ENCODE peak calls at places on chromosomes 12 and 14, in four cellular contexts. R, A, Y and F are unnamed samples.

GRCh38 chr14:24132061-24132685 is 1.7 kb downstream of the FITM1 start:
- DNase-seq in A (no peak), Y (no peak), R (no peak), F (peak; percentile 23)

GRCh38 chr14:89681086-89682018 is 264.3 kb upstream of the FOXN3 start:
- DNase-seq in A (no peak), Y (peak; percentile 67), R (no peak), F (peak; percentile 14)

GRCh38 chr12:43241971-43242370 is 310.0 kb downstream of the ADAMTS20 start:
- DNase-seq in Y (no peak), A (no peak), R (no peak), F (no peak)

GRCh38 chr14:101595887-101596721 is 34.8 kb downstream of the DIO3 start:
- DNase-seq in A (peak; percentile 7), Y (peak; percentile 86), R (peak; percentile 8), F (no peak)

GRCh38 chr14:88554458-88555286 is at the start of gene PTPN21:
- DNase-seq in R (peak; percentile 82), Y (peak; percentile 26), A (peak; percentile 82), F (peak; percentile 20)

GRCh38 chr12:51777457-51777856 is 71.1 kb downstream of the FIGNL2 start:
- DNase-seq in R (no peak), Y (no peak), A (no peak), F (no peak)

GRCh38 chr12:64889434-64890216 is 65.2 kb downstream of the TBC1D30 start:
- DNase-seq in Y (no peak), A (no peak), R (no peak), F (no peak)

GRCh38 chr12:38124247-38125012 is 192.1 kb upstream of the ALG10B start:
- DNase-seq in Y (no peak), A (no peak), R (no peak), F (no peak)

GRCh38 chr14:33110737-33111443 is 172.2 kb downstream of the NPAS3 start:
- DNase-seq in Y (no peak), A (no peak), R (no peak), F (no peak)

GRCh38 chr12:128810182-128811127 is 13.3 kb downstream of the SLC15A4 start:
- DNase-seq in Y (peak; percentile 59), A (no peak), R (peak; percentile 71), F (no peak)

GRCh38 chr12:108905725-108906124 is 25.8 kb downstream of the DAO start:
- DNase-seq in A (no peak), Y (no peak), R (no peak), F (no peak)

GRCh38 chr12:43338848-43339526 is 213.0 kb downstream of the ADAMTS20 start:
- DNase-seq in Y (peak; percentile 1), A (no peak), R (no peak), F (no peak)

GRCh38 chr12:69880566-69880965 is 55.5 kb downstream of the MYRFL start:
- DNase-seq in Y (no peak), R (no peak), A (no peak), F (no peak)

GRCh38 chr14:73491256-73491976 is 683 bp downstream of the RIOX1 start:
- DNase-seq in Y (peak; percentile 83), A (peak; percentile 53), R (peak; percentile 55), F (peak; percentile 69)

GRCh38 chr14:88166616-88167015 is 156.5 kb downstream of the KCNK10 start:
- DNase-seq in A (no peak), Y (no peak), R (no peak), F (no peak)

GRCh38 chr12:25071366-25071765 is 122.5 kb upstream of the BCAT1 start:
- DNase-seq in A (no peak), R (no peak), Y (no peak), F (no peak)

GRCh38 chr14:24734917-24735500 is 101.0 kb upstream of the GZMB start:
- DNase-seq in Y (peak; percentile 44), R (no peak), A (no peak), F (no peak)

GRCh38 chr14:64293976-64294671 is at the start of gene ESR2:
- DNase-seq in A (peak; percentile 55), R (peak; percentile 19), Y (peak; percentile 52), F (no peak)

GRCh38 chr12:34405286-34406227 is 383.3 kb downstream of the ALG10 start:
- DNase-seq in A (peak; percentile 5), Y (no peak), R (peak; percentile 8), F (no peak)

GRCh38 chr12:10618338-10618987 is 5.1 kb upstream of the MAGOHB start:
- DNase-seq in Y (no peak), A (no peak), R (no peak), F (no peak)

GRCh38 chr12:39906237-39906636 is 199.6 kb downstream of the SLC2A13 start:
- DNase-seq in Y (no peak), R (no peak), A (no peak), F (no peak)

GRCh38 chr12:53600490-53601295 is 25.5 kb downstream of the ATF7 start:
- DNase-seq in A (no peak), Y (no peak), R (no peak), F (no peak)

GRCh38 chr12:75087656-75088055 is 122.0 kb downstream of the KCNC2 start:
- DNase-seq in Y (no peak), A (no peak), R (no peak), F (no peak)

GRCh38 chr14:50768693-50769092 is 62.3 kb downstream of the NIN start:
- DNase-seq in R (no peak), Y (no peak), A (no peak), F (no peak)

GRCh38 chr14:61342486-61342885 is 21.1 kb downstream of the PRKCH start:
- DNase-seq in R (no peak), A (no peak), Y (peak; percentile 95), F (peak; percentile 73)